ENCODE peak calls at places on chromosome 10, in eight cellular contexts. B is sigmoid colon, N is H1, O is prostate gland, W is transverse colon, H is suprapubic skin, D is GM12892, E is HCT116. T is an unnamed sample.

GRCh38 chr10:98361131-98361633 is 53.8 kb downstream of the PYROXD2 start:
- DNase-seq in B (peak), N (no peak), O (peak), W (peak), H (peak), D (peak), E (no peak), T (peak)

GRCh38 chr10:70528726-70529362 is 50.3 kb downstream of the PALD1 start:
- DNase-seq in B (no peak), N (no peak), O (no peak), W (no peak), H (no peak), D (no peak), E (peak), T (no peak)

GRCh38 chr10:43196981-43197833 is 59.0 kb downstream of the CSGALNACT2 start:
- DNase-seq in B (no peak), N (no peak), O (no peak), W (no peak), H (no peak), D (peak), E (no peak), T (peak)

GRCh38 chr10:24449334-24449740 is 240.4 kb downstream of the KIAA1217 start:
- DNase-seq in B (no peak), N (no peak), O (no peak), W (no peak), H (no peak), D (no peak), E (no peak), T (no peak)

GRCh38 chr10:28996345-28996744 is 292.5 kb upstream of the LYZL1 start:
- DNase-seq in B (no peak), N (no peak), O (no peak), W (no peak), H (no peak), D (no peak), E (no peak), T (no peak)

GRCh38 chr10:86189891-86190290 is 176.7 kb downstream of the GRID1 start:
- DNase-seq in B (no peak), N (no peak), O (no peak), W (no peak), H (peak), D (no peak), E (no peak), T (no peak)

GRCh38 chr10:50992972-50993766 is 81.1 kb upstream of the PRKG1 start:
- DNase-seq in B (no peak), N (no peak), O (no peak), W (no peak), H (no peak), D (no peak), E (no peak), T (no peak)

GRCh38 chr10:110872984-110873569 is 1.3 kb downstream of the PDCD4 start:
- DNase-seq in B (no peak), N (no peak), O (no peak), W (no peak), H (no peak), D (no peak), E (no peak), T (no peak)

GRCh38 chr10:29389935-29390334 is 101.1 kb downstream of the LYZL1 start:
- DNase-seq in B (no peak), N (no peak), O (no peak), W (no peak), H (no peak), D (no peak), E (no peak), T (no peak)

GRCh38 chr10:112082134-112082533 is 101.4 kb downstream of the GPAM start:
- DNase-seq in B (no peak), N (no peak), O (no peak), W (no peak), H (peak), D (no peak), E (no peak), T (no peak)

GRCh38 chr10:74419491-74420466 is 268.8 kb downstream of the ADK start:
- DNase-seq in B (no peak), N (no peak), O (no peak), W (peak), H (no peak), D (no peak), E (peak), T (no peak)

GRCh38 chr10:110487411-110488123 is 10.1 kb upstream of the DUSP5 start:
- DNase-seq in B (no peak), N (no peak), O (no peak), W (no peak), H (no peak), D (no peak), E (no peak), T (no peak)

GRCh38 chr10:119386666-119387065 is 155.9 kb downstream of the RGS10 start:
- DNase-seq in B (no peak), N (no peak), O (no peak), W (no peak), H (no peak), D (no peak), E (no peak), T (no peak)

GRCh38 chr10:72044417-72045041 is 43.8 kb downstream of the SPOCK2 start:
- DNase-seq in B (peak), N (no peak), O (peak), W (no peak), H (no peak), D (no peak), E (no peak), T (no peak)

GRCh38 chr10:84308481-84309304 is 19.7 kb upstream of the CCSER2 start:
- DNase-seq in B (no peak), N (no peak), O (peak), W (peak), H (no peak), D (no peak), E (no peak), T (no peak)

GRCh38 chr10:24642921-24643678 is 80.6 kb downstream of the ARHGAP21 start:
- DNase-seq in B (no peak), N (no peak), O (peak), W (no peak), H (no peak), D (no peak), E (peak), T (no peak)

GRCh38 chr10:120746016-120746755 is 105.0 kb upstream of the WDR11 start:
- DNase-seq in B (no peak), N (no peak), O (no peak), W (no peak), H (no peak), D (no peak), E (no peak), T (no peak)

GRCh38 chr10:62224606-62225005 is 44.0 kb downstream of the RTKN2 start:
- DNase-seq in B (no peak), N (no peak), O (no peak), W (no peak), H (no peak), D (no peak), E (no peak), T (no peak)

GRCh38 chr10:70169011-70169410 is 1.3 kb downstream of the SAR1A start:
- DNase-seq in B (no peak), N (no peak), O (no peak), W (no peak), H (no peak), D (no peak), E (no peak), T (no peak)

DNA sequence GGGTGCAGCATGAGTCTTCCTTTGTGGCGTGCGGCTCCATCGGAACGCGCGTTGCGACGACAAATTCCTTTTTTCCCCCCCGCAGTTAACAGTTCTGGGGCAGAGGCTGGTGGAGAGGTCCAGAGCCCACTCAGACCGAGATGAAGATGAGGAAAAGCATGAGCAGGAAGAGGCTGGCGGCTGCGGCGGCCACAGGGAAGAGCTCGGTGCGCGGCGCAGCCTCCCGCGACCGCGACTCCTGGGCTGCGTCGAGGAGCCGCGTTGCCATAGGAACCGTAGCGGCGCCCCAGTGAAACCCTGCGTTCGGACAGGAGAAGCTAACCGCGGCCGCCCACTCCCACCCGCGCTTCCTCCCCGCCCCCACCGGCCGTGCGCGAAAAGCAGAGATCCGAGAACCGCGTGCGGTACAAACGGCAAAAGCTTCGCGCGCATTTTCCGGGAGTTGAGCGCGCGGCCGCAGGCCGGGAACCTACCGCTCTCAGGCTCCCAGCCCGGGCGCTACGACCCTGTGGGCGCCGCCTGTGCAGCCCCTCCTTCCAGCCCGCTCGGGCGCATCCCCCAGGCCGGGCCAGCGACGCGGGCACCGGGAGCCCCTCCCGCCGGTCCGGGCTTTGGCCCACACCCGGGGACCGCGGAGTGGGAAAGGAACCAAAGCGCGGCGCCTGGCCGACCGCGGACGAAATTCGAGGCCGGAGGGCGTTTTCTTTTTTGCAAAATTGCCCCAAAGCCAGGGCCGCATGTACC is 130.7 kb downstream of the SPAG6 start:
- DNase-seq in B (no peak), N (peak), O (no peak), W (peak), H (no peak), D (peak), E (no peak), T (peak)
- TF ChIP-seq POLR2AphosphoS5 in B (no peak), N (no peak), O (no peak), W (no peak), H (no peak), D (no peak), E (no peak), T (no peak)

DNA sequence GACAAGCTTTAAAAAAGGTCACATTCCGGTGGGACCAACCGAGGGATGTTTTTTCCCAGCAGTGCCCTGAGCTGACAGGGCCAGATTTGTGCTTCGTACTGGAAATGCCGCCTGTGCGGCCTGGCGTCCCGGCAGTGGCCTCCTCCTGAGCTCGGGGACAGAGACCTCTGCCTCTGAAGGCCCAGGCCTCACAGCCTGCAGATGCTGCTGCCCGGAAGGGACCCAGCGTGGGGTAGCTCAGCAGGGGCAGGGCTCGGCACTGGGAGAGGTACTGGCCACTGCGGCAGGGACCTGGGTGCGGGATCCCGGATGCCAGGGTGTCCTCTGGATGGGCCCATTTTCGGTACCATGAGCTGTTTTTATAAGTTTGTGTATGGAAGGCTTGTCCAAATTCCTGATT is 52.4 kb upstream of the CFAP46 start:
- DNase-seq in B (no peak), N (no peak), O (no peak), W (no peak), H (no peak), D (no peak), E (no peak), T (no peak)
- TF ChIP-seq POLR2A in B (no peak), N (no peak), O (no peak), W (no peak), H (no peak), D (no peak), E (no peak), T (no peak)

GRCh38 chr10:12195603-12196506 is at the start of the genes CDC123 and NUDT5:
- DNase-seq in B (peak), N (peak), O (peak), W (peak), H (peak), D (peak), E (peak), T (peak)
- TF ChIP-seq POLR2AphosphoS5 in B (peak), N (peak), O (peak), W (peak), H (no peak), D (peak), E (peak), T (peak)

GRCh38 chr10:102919237-102919959 is 1.3 kb downstream of the CNNM2 start:
- DNase-seq in B (peak), N (peak), O (no peak), W (peak), H (no peak), D (no peak), E (no peak), T (no peak)

GRCh38 chr10:102917962-102918816 is at the start of gene CNNM2:
- DNase-seq in B (peak), N (peak), O (peak), W (peak), H (peak), D (peak), E (peak), T (peak)

GRCh38 chr10:102916173-102916572 is 1.9 kb upstream of the CNNM2 start:
- DNase-seq in B (no peak), N (no peak), O (no peak), W (no peak), H (no peak), D (no peak), E (no peak), T (no peak)

GRCh38 chr10:102918817-102919236 is 733 bp downstream of the CNNM2 start:
- DNase-seq in B (no peak), N (no peak), O (no peak), W (peak), H (no peak), D (peak), E (no peak), T (no peak)

GRCh38 chr10:102917314-102917961 is 656 bp upstream of the CNNM2 start:
- DNase-seq in B (peak), N (peak), O (peak), W (peak), H (peak), D (peak), E (peak), T (peak)
- TF ChIP-seq POLR2A in B (no peak), N (peak), O (no peak), W (no peak), H (no peak), D (no peak), E (no peak), T (no peak)

GRCh38 chr10:75803816-75804576 is 372.6 kb downstream of the LRMDA start:
- DNase-seq in B (no peak), N (no peak), O (no peak), W (no peak), H (no peak), D (no peak), E (no peak), T (no peak)
- TF ChIP-seq POLR2AphosphoS5 in B (no peak), N (no peak), O (no peak), W (no peak), H (no peak), D (no peak), E (no peak), T (no peak)

GRCh38 chr10:45675388-45675787 is 2.8 kb upstream of the ZFAND4 start:
- DNase-seq in B (no peak), N (no peak), O (no peak), W (no peak), H (no peak), D (no peak), E (no peak), T (no peak)

GRCh38 chr10:45673074-45673628 is 579 bp upstream of the ZFAND4 start:
- DNase-seq in B (no peak), N (no peak), O (no peak), W (peak), H (no peak), D (no peak), E (no peak), T (no peak)

DNA sequence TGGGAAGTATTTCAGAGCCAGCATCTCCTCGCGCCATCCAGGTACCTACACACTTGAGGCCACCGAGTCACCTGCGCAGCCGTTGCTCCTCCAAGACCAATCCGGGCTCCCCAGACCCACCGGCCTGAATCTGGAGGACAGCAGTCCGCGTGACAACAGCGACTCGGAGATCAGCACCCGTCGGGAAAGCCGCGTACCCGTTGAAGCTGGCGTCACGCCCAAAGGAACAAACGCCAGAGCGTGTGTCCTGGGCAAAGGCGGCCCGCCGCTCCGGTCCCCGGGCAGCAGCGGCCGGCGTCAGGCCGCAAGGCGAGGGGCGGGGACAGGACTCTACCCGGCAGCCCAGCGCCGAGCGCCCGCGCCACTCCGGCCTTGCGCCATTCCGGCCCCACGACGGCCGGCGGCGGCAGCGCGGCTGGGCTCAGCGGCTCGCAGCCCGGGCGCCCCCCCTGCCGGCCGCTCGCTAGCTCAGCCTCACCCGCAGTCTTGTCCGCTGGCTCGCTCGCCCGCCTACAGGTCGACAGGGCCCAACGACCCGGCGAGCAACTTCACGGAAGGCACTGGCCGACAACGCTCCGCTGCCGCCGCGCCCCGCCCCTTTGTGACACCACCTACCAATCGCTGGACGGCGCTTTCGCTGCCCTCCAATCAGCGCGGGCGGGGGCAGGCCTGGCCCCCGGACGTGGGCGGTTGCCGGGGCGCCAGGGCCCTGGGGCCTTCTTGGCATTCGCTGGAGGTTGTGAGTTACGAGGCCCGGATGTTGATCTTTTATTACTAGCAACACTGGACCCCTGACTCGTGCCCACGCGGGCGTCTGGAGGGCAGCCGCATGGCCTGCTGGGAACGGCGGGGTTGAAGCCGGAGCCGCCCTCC is at the start of gene ZFAND4:
- DNase-seq in B (peak), N (peak), O (peak), W (peak), H (peak), D (peak), E (peak), T (peak)
- TF ChIP-seq POLR2A in B (no peak), N (peak), O (peak), W (peak), H (peak), D (peak), E (peak), T (peak)

DNA sequence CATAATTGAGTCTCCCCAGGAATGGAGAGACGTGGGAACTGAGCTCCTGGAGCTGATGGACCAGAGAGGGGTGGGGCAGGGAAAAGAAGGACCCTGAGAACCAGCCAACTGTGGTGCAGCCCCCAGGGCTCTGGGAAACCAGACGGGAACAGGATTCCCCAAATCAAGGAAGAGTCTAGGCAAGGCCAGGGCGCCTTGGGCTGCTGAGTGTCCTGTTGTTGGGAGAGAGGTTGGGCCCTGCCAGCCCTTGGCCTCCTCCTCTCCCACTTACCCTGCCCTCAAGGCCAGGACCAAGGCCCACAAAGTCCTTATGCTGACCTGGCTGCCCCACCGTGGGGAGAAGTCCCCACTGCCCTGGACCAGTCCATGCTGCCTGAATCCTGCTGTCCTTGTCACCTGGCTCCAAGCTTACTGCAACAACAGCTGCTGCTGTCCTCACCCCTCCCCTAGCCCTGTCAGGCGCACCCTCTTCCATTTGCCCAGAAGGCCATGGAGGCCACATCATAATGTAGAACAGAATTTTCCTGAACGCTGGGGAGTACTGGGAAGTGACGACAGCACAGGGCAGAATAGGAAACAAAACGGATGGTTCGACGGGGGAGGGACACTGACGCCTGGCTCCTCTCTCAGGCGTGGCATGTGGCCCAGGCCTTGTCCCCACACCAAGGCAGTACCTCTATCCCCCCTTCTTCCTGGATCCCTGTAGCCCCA is 132.9 kb upstream of the ZMIZ1 start:
- DNase-seq in B (no peak), N (no peak), O (no peak), W (no peak), H (no peak), D (no peak), E (no peak), T (no peak)
- TF ChIP-seq POLR2AphosphoS5 in B (no peak), N (no peak), O (peak), W (no peak), H (no peak), D (no peak), E (no peak), T (no peak)

DNA sequence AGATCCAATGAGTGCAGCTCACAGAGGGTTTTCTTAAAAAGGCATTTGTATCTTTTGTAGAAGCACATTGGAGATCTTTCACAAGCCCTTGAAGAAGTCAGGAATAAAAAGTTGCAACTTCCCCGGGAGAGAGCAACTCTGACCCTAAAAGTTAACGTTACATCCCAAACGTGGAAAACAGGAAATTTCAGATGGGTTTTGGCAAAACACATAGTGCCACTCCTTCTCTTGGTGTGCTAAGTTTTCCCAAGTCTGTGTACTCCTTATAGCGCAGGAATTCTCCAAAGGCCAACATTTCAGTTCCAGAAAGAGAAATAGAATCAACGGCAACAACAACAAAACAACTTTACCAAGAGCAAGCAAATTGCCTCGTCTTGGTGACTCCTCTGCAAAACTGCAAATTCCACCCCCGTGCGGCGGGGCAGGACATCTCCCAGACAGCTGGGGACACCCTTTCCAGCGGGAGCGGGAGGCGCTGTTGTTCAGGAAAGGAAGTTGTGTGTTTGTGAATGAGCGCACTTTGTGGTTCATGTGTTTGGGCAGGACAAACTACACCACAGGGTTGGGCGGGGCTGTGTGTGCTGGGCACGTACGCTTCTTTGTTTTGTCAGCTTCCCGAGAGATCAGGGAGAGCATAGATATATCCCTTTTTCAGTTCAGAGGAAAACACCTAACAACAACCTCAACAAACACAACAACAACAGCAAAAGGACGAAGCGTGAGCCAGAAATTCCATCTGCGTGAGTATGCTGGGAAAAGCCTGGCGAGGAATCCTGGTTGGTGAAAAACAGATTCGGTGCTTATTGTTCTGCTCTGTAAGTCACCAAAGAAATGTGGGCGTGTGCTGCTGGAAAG is 294.7 kb upstream of the PITRM1 start:
- DNase-seq in B (peak), N (no peak), O (peak), W (peak), H (peak), D (no peak), E (peak), T (no peak)
- TF ChIP-seq POLR2A in B (no peak), N (no peak), O (peak), W (no peak), H (no peak), D (no peak), E (no peak), T (no peak)

T was measured in GM12891.